ENCODE peak calls at places on chromosomes 1 and 21, in five cellular contexts. R, G, M, Y and T are unnamed samples.

GRCh38 chr1:145983206-145983675 is 13.1 kb downstream of the TXNIP start:
- DNase-seq in M (no peak), Y (no peak), G (no peak), R (no peak), T (no peak)

GRCh38 chr1:163796394-163796821 is 474.7 kb downstream of the NUF2 start:
- DNase-seq in R (no peak), M (no peak), G (peak), Y (no peak), T (peak)

GRCh38 chr1:59101518-59101917 is 195.4 kb upstream of the FGGY start:
- DNase-seq in G (no peak), Y (no peak), R (no peak), M (peak), T (no peak)

GRCh38 chr1:230012742-230013141 is 54.3 kb upstream of the GALNT2 start:
- DNase-seq in G (no peak), M (no peak), Y (no peak), R (peak), T (no peak)

GRCh38 chr1:98304888-98305287 is 356.6 kb upstream of the SNX7 start:
- DNase-seq in M (no peak), G (peak), R (no peak), Y (no peak), T (no peak)

GRCh38 chr21:32334980-32335471 is 36.4 kb downstream of the MRAP start:
- DNase-seq in G (no peak), R (peak), M (no peak), Y (no peak), T (peak)

GRCh38 chr1:110087812-110088738 is 17.6 kb upstream of the ALX3 start:
- DNase-seq in G (peak), Y (no peak), R (peak), M (no peak), T (peak)

GRCh38 chr1:52598729-52599128 is 3.4 kb upstream of the GPX7 start:
- DNase-seq in M (no peak), R (no peak), G (no peak), Y (no peak), T (no peak)

GRCh38 chr1:153869486-153869885 is 53.3 kb downstream of the GATAD2B start:
- DNase-seq in M (no peak), R (no peak), G (no peak), Y (no peak), T (no peak)

GRCh38 chr1:220124542-220124941 is 30.6 kb downstream of the IARS2 start:
- DNase-seq in M (no peak), R (no peak), G (peak), Y (no peak), T (peak)

GRCh38 chr1:182388392-182389134 is 3.0 kb downstream of the GLUL start:
- DNase-seq in G (no peak), Y (no peak), R (no peak), M (no peak), T (no peak)

GRCh38 chr21:36664678-36665022 is 34.3 kb upstream of the SIM2 start:
- DNase-seq in G (no peak), Y (no peak), R (no peak), M (no peak), T (no peak)

GRCh38 chr1:66399888-66400529 is 133.9 kb upstream of the SGIP1 start:
- DNase-seq in R (no peak), M (no peak), Y (no peak), G (no peak), T (no peak)

GRCh38 chr1:229859026-229859425 is 208.0 kb upstream of the GALNT2 start:
- DNase-seq in G (no peak), R (no peak), M (no peak), Y (no peak), T (no peak)

GRCh38 chr1:167060141-167061072 is 29.8 kb downstream of the GPA33 start:
- DNase-seq in G (peak), R (peak), M (peak), Y (no peak), T (no peak)

GRCh38 chr1:42955311-42956063 is 3.2 kb downstream of the SLC2A1 start:
- DNase-seq in G (no peak), M (no peak), Y (no peak), R (no peak), T (no peak)

GRCh38 chr1:108609483-108610066 is 49.7 kb downstream of the EEIG2 start:
- DNase-seq in M (no peak), G (no peak), R (no peak), Y (no peak), T (no peak)

GRCh38 chr1:112317140-112317539 is 78.9 kb upstream of the CTTNBP2NL start:
- DNase-seq in M (no peak), G (no peak), R (no peak), Y (no peak), T (no peak)

GRCh38 chr1:182520746-182521145 is 68.3 kb downstream of the RNASEL start:
- DNase-seq in G (no peak), Y (no peak), R (no peak), M (no peak), T (no peak)

GRCh38 chr1:96674909-96675308 is 46.7 kb upstream of the PTBP2 start:
- DNase-seq in R (peak), M (no peak), G (no peak), Y (no peak), T (no peak)

GRCh38 chr1:63547621-63548294 is 24.4 kb downstream of the EFCAB7 start:
- DNase-seq in G (no peak), Y (no peak), R (no peak), M (no peak), T (no peak)

GRCh38 chr1:45327644-45328515 is 1.2 kb downstream of the HPDL start:
- DNase-seq in R (peak), M (no peak), Y (no peak), G (no peak), T (no peak)

GRCh38 chr21:21007606-21008005 is 9.4 kb downstream of the NCAM2 start:
- DNase-seq in M (no peak), R (no peak), G (peak), Y (no peak), T (no peak)

GRCh38 chr21:46634966-46635323 is 529 bp upstream of the PRMT2 start:
- DNase-seq in R (no peak), G (peak), Y (no peak), M (peak), T (peak)

GRCh38 chr1:7617826-7618225 is 153.3 kb upstream of the VAMP3 start:
- DNase-seq in G (no peak), Y (no peak), R (no peak), M (no peak), T (no peak)

GRCh38 chr1:7393141-7393540 is 378.0 kb upstream of the VAMP3 start:
- DNase-seq in G (no peak), M (no peak), Y (no peak), R (no peak), T (no peak)

GRCh38 chr1:111738436-111739221 is 566 bp downstream of the INKA2 start:
- DNase-seq in Y (no peak), R (peak), G (no peak), M (no peak), T (no peak)

GRCh38 chr21:31397939-31398338 is 53.9 kb upstream of the TIAM1 start:
- DNase-seq in M (no peak), Y (no peak), G (no peak), R (peak), T (no peak)

GRCh38 chr1:209823143-209824041 is 4.4 kb upstream of the UTP25 start:
- DNase-seq in Y (no peak), G (peak), M (peak), R (no peak), T (no peak)

GRCh38 chr1:219927956-219928790 is at the start of gene SLC30A10:
- DNase-seq in Y (no peak), R (peak), G (no peak), M (peak), T (no peak)

GRCh38 chr1:94888201-94888600 is 38.7 kb downstream of the CNN3 start:
- DNase-seq in R (no peak), M (no peak), G (no peak), Y (no peak), T (no peak)
- TF ChIP-seq CTCF in R (no peak), M (no peak), G (no peak), Y (no peak), T (no peak)

GRCh38 chr1:11293856-11294255 is 20.9 kb downstream of the UBIAD1 start:
- DNase-seq in G (no peak), Y (no peak), M (no peak), R (no peak), T (no peak)

GRCh38 chr1:11299225-11299574 is 26.2 kb downstream of the UBIAD1 start:
- DNase-seq in G (no peak), R (no peak), M (no peak), Y (no peak), T (no peak)

GRCh38 chr1:11294951-11295350 is 22.0 kb downstream of the UBIAD1 start:
- DNase-seq in M (no peak), Y (no peak), R (no peak), G (no peak), T (no peak)

GRCh38 chr1:11298390-11299224 is 25.6 kb downstream of the UBIAD1 start:
- DNase-seq in G (no peak), R (no peak), Y (no peak), M (no peak), T (no peak)

GRCh38 chr1:11295905-11296304 is 22.9 kb downstream of the UBIAD1 start:
- DNase-seq in Y (no peak), R (no peak), M (no peak), G (no peak), T (no peak)
- TF ChIP-seq CTCF in Y (no peak), R (no peak), M (no peak), G (no peak), T (no peak)

DNA sequence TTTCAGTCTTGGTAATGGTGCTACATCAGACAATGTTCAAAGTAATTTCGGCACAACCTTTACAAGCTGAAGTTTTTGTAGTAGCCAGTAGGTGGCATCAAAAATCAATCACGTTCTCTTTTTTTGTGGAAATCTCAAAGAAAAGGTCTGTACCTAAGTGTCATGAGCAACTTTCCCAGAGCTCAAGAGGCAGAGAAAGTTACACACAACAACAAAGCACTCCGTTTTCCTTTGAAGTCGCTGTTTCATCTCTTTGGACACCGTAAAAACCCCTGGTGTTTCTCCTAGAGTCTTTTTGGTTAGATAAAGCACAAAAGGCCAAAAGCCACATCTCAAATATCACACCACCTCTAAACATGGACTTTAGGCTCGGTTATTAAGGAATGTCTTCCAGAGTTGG is 131.6 kb downstream of the LHX8 start:
- DNase-seq in R (no peak), Y (no peak), G (peak), M (no peak), T (peak)
- TF ChIP-seq CTCF in R (peak), Y (peak), G (peak), M (peak), T (peak)

DNA sequence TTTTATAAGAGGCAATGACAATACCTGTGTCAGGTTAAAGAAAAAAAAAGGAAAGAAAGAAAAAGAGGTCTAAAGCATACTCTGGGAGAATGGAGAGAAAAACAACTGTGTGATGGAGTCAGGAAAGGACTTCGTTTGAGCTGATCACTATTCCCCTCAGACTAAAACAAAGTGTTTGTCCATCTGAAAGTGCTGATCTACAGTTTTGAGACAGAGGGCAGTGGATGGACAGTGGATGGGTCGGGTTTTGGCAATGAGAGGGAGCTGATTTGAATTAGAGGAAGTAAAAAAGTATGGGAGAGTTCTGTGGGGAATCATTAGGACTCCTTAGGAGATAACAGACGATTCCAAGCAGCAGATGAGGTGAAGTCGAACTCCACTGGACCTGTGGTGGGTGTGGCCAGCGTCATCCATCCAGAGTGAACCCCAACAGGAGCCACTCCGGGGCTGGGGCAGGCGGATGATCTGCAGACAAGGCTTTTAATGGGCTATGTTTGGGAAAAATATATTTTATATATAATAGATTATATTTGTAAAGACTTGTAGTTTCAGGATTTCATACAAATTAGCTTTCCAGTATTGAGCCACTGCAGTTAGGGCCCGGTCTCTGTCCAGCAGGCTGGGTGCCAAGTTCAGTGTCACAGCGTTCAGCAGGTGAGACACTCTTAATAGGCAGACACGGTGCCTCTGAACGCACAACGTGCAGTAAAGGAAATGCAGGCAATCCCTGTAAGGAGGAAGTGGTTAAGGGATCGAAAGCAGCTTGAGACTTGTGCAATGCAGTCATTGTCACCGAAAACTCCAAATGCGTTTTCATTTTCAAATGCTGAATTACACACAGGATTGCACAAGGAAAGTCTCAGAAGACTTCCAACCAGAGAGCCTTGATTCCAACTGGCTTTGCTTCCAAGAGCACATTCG is 62.1 kb downstream of the PTGS2 start:
- DNase-seq in G (peak), R (no peak), Y (no peak), M (no peak), T (no peak)
- TF ChIP-seq CTCF in G (no peak), R (no peak), Y (no peak), M (no peak), T (peak)

GRCh38 chr1:24564695-24565094 is 8.8 kb downstream of the NCMAP start:
- DNase-seq in G (no peak), R (no peak), Y (no peak), M (no peak), T (no peak)

GRCh38 chr1:24568475-24568874 is 12.6 kb downstream of the NCMAP start:
- DNase-seq in G (no peak), Y (no peak), R (no peak), M (no peak), T (no peak)

GRCh38 chr1:24566266-24566867 is 10.5 kb downstream of the NCMAP start:
- DNase-seq in M (no peak), G (no peak), Y (no peak), R (no peak), T (no peak)

GRCh38 chr1:24570265-24571125 is 14.6 kb downstream of the NCMAP start:
- DNase-seq in Y (no peak), R (no peak), G (no peak), M (no peak), T (no peak)

GRCh38 chr1:24567792-24568388 is 12.0 kb downstream of the NCMAP start:
- DNase-seq in Y (no peak), G (no peak), M (no peak), R (peak), T (no peak)
- TF ChIP-seq CTCF in Y (peak), G (no peak), M (no peak), R (peak), T (no peak)

GRCh38 chr1:161159087-161159914 is at the start of gene USP21:
- DNase-seq in M (peak), G (peak), R (peak), Y (peak), T (peak)
- TF ChIP-seq CTCF in M (no peak), G (peak), R (peak), Y (peak), T (peak)

DNA sequence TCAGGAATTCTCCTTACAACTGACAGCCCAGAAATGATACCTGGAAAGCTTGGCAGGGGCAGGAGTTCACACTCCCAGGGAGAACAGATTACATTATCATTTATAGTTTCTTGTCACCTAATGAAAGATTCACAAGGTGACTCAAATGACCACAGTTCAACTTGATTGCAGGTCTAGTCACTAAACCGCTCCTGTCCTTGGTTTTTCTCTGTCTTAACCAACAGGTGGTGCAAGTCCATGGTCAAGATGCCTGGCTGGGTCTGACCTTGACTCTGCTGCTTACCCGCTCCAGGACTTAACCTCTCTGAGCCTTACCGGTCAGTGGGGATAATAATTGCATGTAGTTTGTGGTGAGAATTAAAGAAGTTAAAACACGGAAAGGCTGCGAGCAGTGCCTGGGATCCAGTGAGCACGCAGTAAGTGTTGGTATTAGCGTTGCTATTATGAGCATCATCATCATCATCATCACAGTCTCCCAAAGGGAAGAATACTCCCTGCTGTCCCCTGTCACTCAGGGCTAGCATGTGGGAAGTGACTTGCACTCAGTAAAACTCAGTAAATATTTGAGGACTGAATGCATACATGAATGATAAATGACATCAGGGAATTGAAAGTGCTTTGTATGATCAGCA is 125.4 kb upstream of the CD34 start:
- DNase-seq in M (no peak), Y (no peak), G (no peak), R (peak), T (no peak)
- TF ChIP-seq CTCF in M (peak), Y (peak), G (peak), R (peak), T (peak)